ENCODE peak calls at places on chromosomes 4 and X, in six cellular contexts. G is endodermal cell, S is lower leg skin, Z is bronchial epithelial cell, V is lower lobe of right lung, B is pancreas. P is an unnamed sample.

GRCh38 chr4:145808021-145808650 is 128.2 kb downstream of the C4orf51 start:
- DNase-seq in G (peak), S (peak), Z (peak), V (no peak), B (no peak), P (peak)

GRCh38 chrX:87338510-87338909 is 179.1 kb upstream of the KLHL4 start:
- DNase-seq in G (no peak), S (no peak), Z (peak), V (no peak), B (no peak), P (peak)

GRCh38 chr4:9996319-9997110 is 24.8 kb downstream of the SLC2A9 start:
- DNase-seq in G (peak), S (no peak), Z (no peak), V (no peak), B (no peak), P (peak)

GRCh38 chrX:68652327-68652930 is 5.0 kb downstream of the STARD8 start:
- DNase-seq in G (no peak), S (no peak), Z (no peak), V (no peak), B (no peak), P (peak)

GRCh38 chr4:24488399-24489164 is 95.8 kb downstream of the DHX15 start:
- DNase-seq in G (peak), S (peak), Z (peak), V (peak), B (peak), P (peak)

GRCh38 chr4:52659722-52660261 is 691 bp upstream of the USP46 start:
- DNase-seq in G (peak), S (peak), Z (no peak), V (peak), B (peak), P (no peak)

GRCh38 chr4:3254302-3255131 is 5.6 kb downstream of the MSANTD1 start:
- DNase-seq in G (peak), S (no peak), Z (no peak), V (no peak), B (no peak), P (no peak)

GRCh38 chr4:47668810-47669408 is 169.0 kb downstream of the CORIN start:
- DNase-seq in G (no peak), S (no peak), Z (peak), V (no peak), B (no peak), P (peak)

GRCh38 chrX:21946925-21947641 is 6.6 kb downstream of the SMS start:
- DNase-seq in G (peak), S (no peak), Z (peak), V (no peak), B (no peak), P (peak)

GRCh38 chr4:118193421-118193820 is 159.1 kb downstream of the NDST3 start:
- DNase-seq in G (no peak), S (no peak), Z (no peak), V (no peak), B (no peak), P (no peak)

DNA sequence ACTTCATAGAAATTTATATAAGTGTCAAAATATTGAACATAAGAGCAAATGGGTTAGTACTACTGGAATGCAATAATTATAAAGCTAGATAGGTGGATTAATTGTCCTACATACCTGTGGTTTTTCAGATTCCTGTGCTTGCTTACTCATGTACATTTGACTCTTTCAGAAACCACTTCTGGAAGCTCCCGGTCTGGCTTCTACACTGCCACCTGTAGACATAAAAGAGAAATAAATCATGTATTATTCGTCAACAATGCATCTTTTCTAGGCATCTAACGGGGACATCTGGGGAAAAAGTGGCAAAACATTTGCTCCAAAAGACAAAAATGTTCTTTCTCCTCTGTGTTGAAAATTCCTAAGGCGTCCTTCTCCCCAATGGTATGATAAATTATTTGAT is 648.6 kb upstream of the DIPK2B start:
- DNase-seq in G (no peak), S (no peak), Z (peak), V (no peak), B (no peak), P (peak)
- TF ChIP-seq CTCF in G (peak), S (no peak), Z (peak), V (peak), B (no peak), P (peak)

GRCh38 chrX:132068405-132068804 is 45.3 kb downstream of the STK26 start:
- DNase-seq in G (no peak), S (no peak), Z (peak), V (no peak), B (no peak), P (peak)

DNA sequence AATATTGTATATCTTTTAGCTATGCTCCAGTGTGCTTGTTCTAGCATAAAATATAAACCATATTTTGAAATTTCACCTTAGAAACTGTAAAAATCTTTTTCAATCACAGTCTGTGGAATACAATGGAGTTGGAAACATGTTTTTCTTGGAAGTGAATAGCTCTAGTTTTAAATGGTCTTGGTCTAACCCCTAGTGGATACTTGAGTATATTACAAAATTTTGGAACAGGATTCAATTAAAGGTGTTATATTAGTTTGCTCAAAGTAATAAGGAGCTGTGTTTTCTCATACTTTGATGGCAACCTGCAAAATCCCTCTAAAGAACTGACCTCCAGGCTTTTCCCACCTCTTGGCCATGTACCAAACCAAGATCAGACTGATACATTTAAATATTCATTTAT is 48.2 kb downstream of the STK26 start:
- DNase-seq in G (no peak), S (no peak), Z (peak), V (no peak), B (no peak), P (peak)
- TF ChIP-seq CTCF in G (peak), S (no peak), Z (peak), V (peak), B (no peak), P (no peak)

GRCh38 chr4:155758500-155759371 is at the start of gene GUCY1B1:
- DNase-seq in G (peak), S (peak), Z (peak), V (peak), B (peak), P (peak)
- TF ChIP-seq CTCF in G (peak), S (no peak), Z (peak), V (peak), B (no peak), P (peak)

GRCh38 chr4:187993827-187994226 is 1.7 kb upstream of the ZFP42 start:
- DNase-seq in G (peak), S (no peak), Z (no peak), V (no peak), B (no peak), P (no peak)
- TF ChIP-seq CTCF in G (peak), S (no peak), Z (no peak), V (peak), B (no peak), P (peak)

GRCh38 chr4:126592088-126592487 is 1040.7 kb upstream of the INTU start:
- DNase-seq in G (no peak), S (no peak), Z (peak), V (no peak), B (no peak), P (peak)
- TF ChIP-seq CTCF in G (peak), S (no peak), Z (peak), V (peak), B (no peak), P (peak)

GRCh38 chrX:10636851-10637250 is 16.5 kb upstream of the MID1 start:
- DNase-seq in G (no peak), S (no peak), Z (no peak), V (no peak), B (no peak), P (no peak)

GRCh38 chrX:10634681-10635161 is 14.3 kb upstream of the MID1 start:
- DNase-seq in G (no peak), S (peak), Z (peak), V (no peak), B (no peak), P (peak)

GRCh38 chrX:10633722-10634121 is 13.3 kb upstream of the MID1 start:
- DNase-seq in G (no peak), S (peak), Z (peak), V (no peak), B (no peak), P (peak)

GRCh38 chrX:10631416-10632145 is 11.2 kb upstream of the MID1 start:
- DNase-seq in G (no peak), S (no peak), Z (peak), V (no peak), B (no peak), P (peak)

DNA sequence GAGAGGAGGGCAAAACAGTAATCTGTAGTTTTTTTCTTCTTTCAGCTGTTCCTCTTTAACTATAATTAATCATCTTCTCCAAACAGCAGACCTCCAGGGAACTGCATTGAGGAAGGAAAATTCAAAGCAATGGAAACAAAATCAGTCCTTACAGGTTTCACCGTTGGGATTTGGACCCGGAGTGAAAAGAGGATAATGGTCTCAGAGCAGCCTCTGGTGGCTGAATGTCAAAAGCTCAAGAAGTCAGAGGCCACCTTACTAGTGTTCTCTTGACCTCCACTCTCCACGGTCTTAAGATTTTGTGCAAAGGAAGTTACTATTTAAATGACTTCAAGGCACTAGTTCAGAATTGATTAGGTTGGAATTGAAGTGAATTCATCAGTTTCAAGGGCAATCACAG is 16.0 kb upstream of the MID1 start:
- DNase-seq in G (peak), S (peak), Z (no peak), V (no peak), B (no peak), P (peak)
- TF ChIP-seq CTCF in G (peak), S (no peak), Z (peak), V (peak), B (peak), P (peak)

P was measured in epithelial cell of esophagus.